ENCODE peak calls at places on chromosomes 6 and 20, in nine cellular contexts. R is cardiac fibroblast, F is tibial artery, H is aorta, G is coronary artery, D is neuronal stem cell, J is heart left ventricle, S is hepatocyte, B is AG10803. I is an unnamed sample.
A peak's percentile ranks its signal among the peaks of the same experiment; 100 is the strongest.

GRCh38 chr6:166025149-166025898 is 142.3 kb downstream of the TBXT start:
- DNase-seq in H (no peak), R (peak; percentile 89), J (no peak), D (no peak), S (no peak), B (peak; percentile 95), F (no peak), G (no peak), I (no peak)

GRCh38 chr6:56154076-56154475 is 93.3 kb downstream of the COL21A1 start:
- DNase-seq in D (no peak), B (no peak), F (no peak), G (no peak), S (no peak), H (no peak), J (no peak), R (no peak), I (no peak)

GRCh38 chr20:57513199-57513598 is 11.7 kb downstream of the CTCFL start:
- DNase-seq in B (peak; percentile 21), R (peak; percentile 45), J (no peak), G (no peak), F (no peak), D (no peak), S (no peak), H (no peak), I (no peak)

GRCh38 chr6:25088513-25088912 is 152.8 kb upstream of the RIPOR2 start:
- DNase-seq in J (no peak), S (no peak), F (no peak), R (peak; percentile 22), B (peak; percentile 39), G (no peak), H (no peak), D (no peak), I (no peak)

GRCh38 chr20:37209661-37210314 is 30.4 kb upstream of the MROH8 start:
- DNase-seq in H (no peak), J (no peak), B (no peak), F (no peak), D (no peak), S (peak; percentile 19), G (no peak), R (no peak), I (no peak)

GRCh38 chr6:2263896-2264295 is 18.5 kb upstream of the GMDS start:
- DNase-seq in J (no peak), F (no peak), G (no peak), D (no peak), R (no peak), B (no peak), H (no peak), S (no peak), I (no peak)

GRCh38 chr6:163583558-163583957 is 169.0 kb downstream of the QKI start:
- DNase-seq in H (no peak), F (no peak), B (no peak), R (no peak), J (no peak), G (no peak), S (no peak), D (no peak), I (no peak)

GRCh38 chr20:43985121-43985520 is 70.5 kb downstream of the TOX2 start:
- DNase-seq in J (no peak), B (no peak), F (no peak), H (no peak), G (no peak), S (no peak), R (no peak), D (no peak), I (no peak)

GRCh38 chr6:2999005-2999620 is 581 bp upstream of the NQO2 start:
- DNase-seq in J (no peak), F (peak; percentile 85), B (peak; percentile 67), D (no peak), H (peak; percentile 91), S (peak; percentile 90), G (peak; percentile 93), R (peak; percentile 93), I (peak; percentile 38)

GRCh38 chr20:51092238-51092822 is 69.4 kb upstream of the KCNG1 start:
- DNase-seq in G (no peak), H (no peak), J (no peak), B (peak; percentile 34), S (no peak), R (no peak), D (no peak), F (no peak), I (no peak)
- H3K4me3 ChIP-seq in G (no peak overlapping the region), H (no peak overlapping the region), J (no peak overlapping the region), B (no peak overlapping the region), S (no peak overlapping the region), R (no peak overlapping the region), D (no peak overlapping the region), F (no peak overlapping the region), I (no peak overlapping the region)

GRCh38 chr20:41366546-41367392 is at the start of gene EMILIN3:
- DNase-seq in D (peak; percentile 62), J (peak; percentile 13), S (peak; percentile 62), R (no peak), B (no peak), G (no peak), H (no peak), F (no peak), I (peak; percentile 95)
- H3K4me3 ChIP-seq in D (peak within 1 kb of the TSS; percentile 84), J (peak within 1 kb of the TSS; percentile 41), S (peak within 1 kb of the TSS; percentile 26), R (peak within 1 kb of the TSS; percentile 22), B (no peak within 1 kb of the TSS), G (peak within 1 kb of the TSS; percentile 66), H (peak within 1 kb of the TSS; percentile 33), F (peak within 1 kb of the TSS; percentile 44), I (peak within 1 kb of the TSS; percentile 50)

DNA sequence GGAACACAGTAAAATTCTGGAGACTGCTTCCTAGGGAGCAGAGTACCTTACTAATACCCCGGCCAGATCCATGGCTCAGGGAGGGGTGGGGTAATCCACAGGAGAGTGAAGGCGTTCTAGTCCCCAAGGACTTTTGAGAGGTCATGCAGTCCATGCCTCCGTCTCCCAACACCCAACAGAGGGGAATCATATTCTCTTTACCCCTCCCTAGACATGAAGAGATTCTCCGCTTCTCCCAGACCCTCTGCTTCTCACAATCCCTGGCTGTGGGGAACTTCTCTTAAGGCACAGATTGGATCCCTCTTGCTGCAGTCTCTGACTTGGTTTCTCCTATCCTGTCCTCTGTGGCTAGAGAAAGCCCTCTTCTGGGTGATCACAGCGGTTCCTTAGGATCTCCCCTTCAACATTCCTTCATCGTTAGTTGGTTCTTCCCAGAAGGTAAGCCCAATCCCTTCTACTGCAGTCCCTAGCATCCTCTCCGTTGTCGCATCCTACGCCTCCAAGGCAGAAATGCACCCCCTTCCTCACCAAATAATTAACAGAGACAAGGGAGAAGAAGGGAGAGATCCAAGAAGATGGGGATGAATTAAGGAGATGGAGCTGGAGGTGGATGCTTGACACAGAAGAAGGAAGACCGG is 571 bp downstream of the GGT7 start:
- DNase-seq in B (peak; percentile 7), G (no peak), S (no peak), J (no peak), F (no peak), H (no peak), R (peak; percentile 5), D (no peak), I (peak; percentile 26)
- H3K4me3 ChIP-seq in B (peak overlapping the region; percentile 85), G (peak overlapping the region; percentile 74), S (peak overlapping the region; percentile 80), J (peak overlapping the region; percentile 80), F (peak overlapping the region; percentile 77), H (peak overlapping the region; percentile 56), R (peak overlapping the region; percentile 58), D (peak overlapping the region; percentile 89), I (peak overlapping the region; percentile 78)

DNA sequence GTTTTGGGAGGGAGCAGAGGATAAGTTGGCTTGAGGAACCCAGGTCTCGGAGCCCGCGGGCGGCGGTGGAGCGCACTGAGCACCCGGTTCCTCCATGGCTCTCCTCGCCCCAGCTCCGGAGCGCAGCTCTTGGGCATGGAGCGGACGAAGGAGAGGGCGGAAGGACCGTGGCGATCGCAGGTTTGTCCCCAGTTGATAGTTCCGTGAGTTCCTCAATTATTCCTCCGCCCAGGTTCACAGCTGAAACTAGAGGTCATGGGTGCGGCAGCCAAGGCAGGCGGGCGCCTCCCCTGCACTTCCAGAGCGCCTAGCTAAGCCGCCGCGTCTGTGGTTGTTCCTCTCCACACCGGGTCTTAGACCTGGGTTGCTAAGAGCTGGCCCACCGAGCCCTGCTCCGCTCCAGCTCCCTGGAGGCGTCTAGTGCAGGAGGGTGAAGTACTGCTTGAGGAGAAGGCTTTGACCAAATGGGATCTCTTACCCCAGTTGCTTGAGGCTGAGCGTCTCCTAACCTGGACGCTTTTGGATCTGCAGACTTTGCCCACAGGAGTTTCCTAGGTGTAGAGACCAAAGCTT is at the start of gene HTR1B:
- DNase-seq in H (peak; percentile 83), B (no peak), S (peak; percentile 41), G (no peak), F (no peak), R (peak; percentile 68), J (no peak), D (peak; percentile 30), I (peak; percentile 66)
- H3K4me3 ChIP-seq in H (peak within 1 kb of the TSS; percentile 75), B (peak within 1 kb of the TSS; percentile 49), S (peak within 1 kb of the TSS; percentile 57), G (peak within 1 kb of the TSS; percentile 84), F (peak within 1 kb of the TSS; percentile 74), R (peak within 1 kb of the TSS; percentile 52), J (peak within 1 kb of the TSS; percentile 44), D (peak within 1 kb of the TSS; percentile 84), I (peak within 1 kb of the TSS; percentile 78)

GRCh38 chr6:90285611-90286381 is 10.8 kb downstream of the BACH2 start:
- DNase-seq in F (peak; percentile 84), B (peak; percentile 79), S (peak; percentile 91), G (peak; percentile 82), H (peak; percentile 90), R (peak; percentile 83), J (peak; percentile 85), D (no peak), I (peak; percentile 37)
- H3K4me3 ChIP-seq in F (no peak overlapping the region), B (no peak overlapping the region), S (no peak overlapping the region), G (no peak overlapping the region), H (no peak overlapping the region), R (no peak overlapping the region), J (no peak overlapping the region), D (no peak overlapping the region), I (no peak overlapping the region)

GRCh38 chr6:111486475-111486874 is 3.5 kb upstream of the REV3L start:
- DNase-seq in G (no peak), J (no peak), B (no peak), F (no peak), R (no peak), D (no peak), H (no peak), S (no peak), I (no peak)

GRCh38 chr6:111483736-111484654 is 977 bp upstream of the REV3L start:
- DNase-seq in G (peak; percentile 96), D (peak; percentile 85), B (peak; percentile 99), H (peak; percentile 98), S (peak; percentile 96), J (peak; percentile 94), F (peak; percentile 99), R (peak; percentile 98), I (peak; percentile 89)

GRCh38 chr6:111486921-111487320 is 3.9 kb upstream of the REV3L start:
- DNase-seq in F (no peak), B (no peak), S (no peak), G (no peak), R (no peak), H (no peak), D (no peak), J (no peak), I (no peak)

GRCh38 chr6:111484655-111484974 is 1.6 kb upstream of the REV3L start:
- DNase-seq in F (no peak), H (no peak), R (peak; percentile 44), S (no peak), B (no peak), D (no peak), G (no peak), J (no peak), I (no peak)

DNA sequence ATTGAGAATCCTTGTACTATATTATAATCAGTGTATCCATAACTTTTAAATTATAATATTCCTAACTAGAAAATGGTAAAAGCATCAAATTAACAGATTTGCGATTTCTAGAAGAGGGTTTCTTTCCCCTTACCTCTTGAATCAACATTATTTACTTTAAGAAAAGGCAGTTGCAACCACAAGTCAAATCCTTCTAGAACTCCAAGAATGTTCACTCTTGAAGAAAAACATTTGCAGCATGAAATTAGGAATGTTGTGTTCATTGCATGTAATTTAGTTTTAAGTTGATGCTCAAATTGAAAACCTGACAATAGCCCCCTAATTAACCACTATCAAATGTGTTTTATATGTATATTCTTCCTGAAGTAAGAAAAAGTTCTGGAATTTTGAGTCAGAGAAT is 2.3 kb upstream of the REV3L start:
- DNase-seq in D (no peak), J (no peak), G (no peak), S (no peak), F (no peak), B (peak; percentile 52), R (no peak), H (no peak), I (no peak)
- H3K4me3 ChIP-seq in D (no peak overlapping the region), J (no peak overlapping the region), G (peak overlapping the region; percentile 91), S (no peak overlapping the region), F (no peak overlapping the region), B (peak overlapping the region; percentile 2), R (no peak overlapping the region), H (no peak overlapping the region), I (no peak overlapping the region)